ENCODE peak calls at places on chromosomes 1 and 21, in ten cellular contexts. C is left cardiac atrium; B is brain microvascular endothelial cell; T is B cell; M is mucosa of descending colon; Y is sciatic nerve; G is stimulated activated CD4-positive, alpha-beta T cell treated with anti-CD3 and anti-CD28 coated beads, Interleukin-4, amount 100 ng/mL, for 48 hours; X is GM04504; S is RCC 7860; K is dorsolateral prefrontal cortex. P is an unnamed sample.

GRCh38 chr21:15135867-15136629 is 71.2 kb upstream of the NRIP1 start:
- DNase-seq in T (no peak), Y (no peak), B (no peak), S (no peak), C (no peak), X (no peak), M (no peak), G (no peak), K (no peak), P (no peak)

GRCh38 chr1:166379447-166379846 is 212.6 kb upstream of the FAM78B start:
- DNase-seq in Y (no peak), T (no peak), K (peak; percentile 6), G (no peak), M (no peak), X (no peak), S (no peak), B (no peak), C (peak; percentile 49), P (no peak)

GRCh38 chr1:64553285-64553684 is 83.4 kb downstream of the CACHD1 start:
- DNase-seq in T (no peak), M (no peak), G (no peak), X (no peak), K (no peak), Y (no peak), S (no peak), B (no peak), C (no peak), P (no peak)

GRCh38 chr1:173489149-173489600 is 12.0 kb downstream of the PRDX6 start:
- DNase-seq in M (no peak), K (no peak), X (no peak), B (no peak), G (no peak), C (no peak), S (no peak), Y (no peak), T (no peak), P (no peak)

GRCh38 chr21:33434770-33435360 is 31.7 kb downstream of the IFNGR2 start:
- DNase-seq in M (no peak), C (no peak), B (peak; percentile 89), T (no peak), X (peak; percentile 73), G (peak; percentile 10), Y (no peak), S (peak; percentile 74), K (no peak), P (peak; percentile 79)

GRCh38 chr1:3727042-3727824 is 25.0 kb upstream of the CCDC27 start:
- DNase-seq in T (no peak), G (peak; percentile 13), C (no peak), M (no peak), B (no peak), Y (no peak), X (no peak), S (no peak), K (no peak), P (no peak)

GRCh38 chr1:182229907-182230522 is 161.6 kb downstream of the GLUL start:
- DNase-seq in G (no peak), X (no peak), Y (no peak), M (no peak), K (no peak), C (no peak), B (no peak), S (no peak), T (no peak), P (no peak)

GRCh38 chr21:41678944-41679343 is 87.9 kb downstream of the RIPK4 start:
- DNase-seq in M (peak; percentile 95), G (no peak), Y (peak; percentile 94), T (no peak), S (peak; percentile 99), B (peak; percentile 95), K (peak; percentile 44), C (peak; percentile 97), X (peak; percentile 96), P (peak; percentile 83)

GRCh38 chr1:58515794-58516401 is 30.6 kb downstream of the OMA1 start:
- DNase-seq in G (peak; percentile 9), X (peak; percentile 49), S (peak; percentile 52), Y (peak; percentile 57), B (peak; percentile 56), M (no peak), C (peak; percentile 25), K (peak; percentile 15), T (peak; percentile 48), P (peak; percentile 41)

GRCh38 chr1:45522324-45523104 is 830 bp upstream of the PRDX1 start:
- DNase-seq in C (no peak), K (no peak), X (peak; percentile 30), G (no peak), T (no peak), B (peak; percentile 40), S (peak; percentile 83), M (no peak), Y (no peak), P (no peak)

GRCh38 chr1:1598720-1599029 is 1.3 kb downstream of the FNDC10 start:
- DNase-seq in G (no peak), B (no peak), K (no peak), X (no peak), T (no peak), C (no peak), Y (no peak), S (no peak), M (peak; percentile 52), P (no peak)